ENCODE peak calls at places on chromosome 6, in four cellular contexts. V is K562, R is WTC11, Q is SK-N-SH. Y is an unnamed sample.

GRCh38 chr6:121694389-121695185 is 259.1 kb downstream of the GJA1 start:
- DNase-seq in V (no peak), R (no peak), Q (no peak), Y (no peak)

GRCh38 chr6:127641905-127642304 is 64.9 kb downstream of the C6orf58 start:
- DNase-seq in Q (peak; percentile 28), R (peak; percentile 31), V (no peak), Y (peak; percentile 52)

GRCh38 chr6:17276766-17277165 is 4.4 kb upstream of the RBM24 start:
- DNase-seq in R (no peak), Q (no peak), V (no peak), Y (no peak)

GRCh38 chr6:14454467-14454763 is 336.8 kb downstream of the CD83 start:
- DNase-seq in R (no peak), V (no peak), Q (no peak), Y (no peak)

GRCh38 chr6:74607934-74608333 is 597.9 kb downstream of the COL12A1 start:
- DNase-seq in R (no peak), Q (no peak), V (no peak), Y (no peak)

GRCh38 chr6:112443666-112444065 is 96.5 kb downstream of the RFPL4B start:
- DNase-seq in V (no peak), R (no peak), Q (peak; percentile 1), Y (no peak)

GRCh38 chr6:135362124-135362523 is 135.4 kb downstream of the AHI1 start:
- DNase-seq in R (no peak), Q (no peak), V (no peak), Y (no peak)

GRCh38 chr6:170244721-170245201 is 46.1 kb downstream of the DLL1 start:
- DNase-seq in Q (no peak), R (peak; percentile 33), V (no peak), Y (no peak)

GRCh38 chr6:134921980-134922313 is 28.0 kb downstream of the ALDH8A1 start:
- DNase-seq in V (no peak), R (no peak), Q (no peak), Y (no peak)

GRCh38 chr6:43226192-43226851 is 3.0 kb downstream of the DNPH1 start:
- DNase-seq in V (no peak), R (no peak), Q (no peak), Y (no peak)

GRCh38 chr6:138229072-138229471 is 10.8 kb upstream of the PBOV1 start:
- DNase-seq in V (no peak), Q (no peak), R (no peak), Y (no peak)

GRCh38 chr6:125022391-125022989 is 60.3 kb downstream of the RNF217 start:
- DNase-seq in Q (no peak), V (no peak), R (no peak), Y (no peak)

GRCh38 chr6:54519161-54519560 is 210.9 kb downstream of the TINAG start:
- DNase-seq in R (no peak), V (no peak), Q (no peak), Y (no peak)

GRCh38 chr6:133115960-133116359 is 125.2 kb upstream of the EYA4 start:
- DNase-seq in Q (no peak), R (no peak), V (no peak), Y (no peak)

GRCh38 chr6:44339301-44339700 is 3.1 kb upstream of the SPATS1 start:
- DNase-seq in R (no peak), Q (no peak), V (no peak), Y (no peak)

GRCh38 chr6:54307412-54308036 is 717 bp upstream of the TINAG start:
- DNase-seq in Q (no peak), V (no peak), R (no peak), Y (no peak)

GRCh38 chr6:135043854-135044253 is 10.8 kb downstream of the HBS1L start:
- DNase-seq in V (no peak), Q (no peak), R (no peak), Y (no peak)

GRCh38 chr6:133609404-133610270 is 279.3 kb upstream of the TCF21 start:
- DNase-seq in Q (no peak), V (no peak), R (no peak), Y (no peak)

GRCh38 chr6:33428219-33428890 is 8.5 kb downstream of the SYNGAP1 start:
- DNase-seq in R (no peak), V (peak; percentile 75), Q (peak; percentile 71), Y (no peak)

GRCh38 chr6:106103728-106104109 is 17.6 kb downstream of the PRDM1 start:
- DNase-seq in Q (no peak), V (no peak), R (no peak), Y (no peak)

GRCh38 chr6:5093231-5094015 is 8.3 kb downstream of the PPP1R3G start:
- DNase-seq in R (no peak), Q (no peak), V (no peak), Y (no peak)

GRCh38 chr6:70849348-70850069 is 107.4 kb downstream of the B3GAT2 start:
- DNase-seq in Q (no peak), V (no peak), R (no peak), Y (no peak)

GRCh38 chr6:84568971-84569370 is 195.4 kb downstream of the TBX18 start:
- DNase-seq in R (no peak), Q (no peak), V (no peak), Y (no peak)

GRCh38 chr6:146859795-146860495 is 261.2 kb downstream of the ADGB start:
- DNase-seq in V (no peak), R (no peak), Q (no peak), Y (no peak)

GRCh38 chr6:11324453-11325023 is 92.1 kb upstream of the NEDD9 start:
- DNase-seq in Q (no peak), R (no peak), V (no peak), Y (no peak)

GRCh38 chr6:140871911-140872310 is 1260.8 kb upstream of the GJE1 start:
- DNase-seq in Q (no peak), R (no peak), V (no peak), Y (no peak)

GRCh38 chr6:12291785-12292604 is 1.8 kb downstream of the EDN1 start:
- DNase-seq in Q (peak; percentile 34), R (peak; percentile 36), V (no peak), Y (no peak)

GRCh38 chr6:81896561-81896960 is 144.1 kb upstream of the TENT5A start:
- DNase-seq in V (no peak), Q (no peak), R (no peak), Y (no peak)

GRCh38 chr6:7108196-7108963 is 619 bp downstream of the RREB1 start:
- DNase-seq in R (peak; percentile 60), V (peak; percentile 64), Q (peak; percentile 66), Y (peak; percentile 68)

GRCh38 chr6:57421503-57421902 is 104.1 kb downstream of the PRIM2 start:
- DNase-seq in V (no peak), R (no peak), Q (no peak), Y (no peak)

GRCh38 chr6:83309344-83309743 is 116.2 kb downstream of the RWDD2A start:
- DNase-seq in V (no peak), Q (no peak), R (no peak), Y (no peak)

GRCh38 chr6:143513410-143513809 is 1.9 kb upstream of the FUCA2 start:
- DNase-seq in V (peak; percentile 40), Q (peak; percentile 23), R (peak; percentile 80), Y (peak; percentile 87)

GRCh38 chr6:122673345-122673961 is 63.2 kb downstream of the PKIB start:
- DNase-seq in R (no peak), V (no peak), Q (no peak), Y (no peak)

GRCh38 chr6:53526000-53526399 is 18.9 kb downstream of the GCLC start:
- DNase-seq in R (no peak), V (no peak), Q (no peak), Y (no peak)

GRCh38 chr6:8441452-8441851 is 6.1 kb upstream of the SLC35B3 start:
- DNase-seq in V (no peak), R (no peak), Q (no peak), Y (no peak)

GRCh38 chr6:4816904-4817303 is 40.7 kb downstream of the CDYL start:
- DNase-seq in V (no peak), R (no peak), Q (no peak), Y (no peak)

DNA sequence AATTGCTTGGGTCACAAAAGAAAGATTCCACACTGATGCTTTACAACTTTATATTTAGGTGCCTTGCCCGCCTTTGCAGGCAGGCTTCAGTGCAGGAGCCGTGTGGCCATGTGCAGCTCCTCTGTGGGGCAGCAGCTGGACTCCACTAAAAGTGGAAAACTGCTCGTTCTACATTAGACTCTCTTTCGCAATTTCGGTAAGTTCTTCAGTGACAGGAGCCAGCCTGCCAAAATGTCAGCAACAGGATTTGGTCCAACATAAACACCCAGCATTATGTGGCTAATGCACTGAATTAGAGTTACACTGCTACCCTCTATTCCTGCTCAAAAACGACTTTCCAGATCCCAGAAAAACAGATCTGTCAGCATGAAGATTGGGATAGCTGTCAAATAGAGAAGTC is 174.4 kb upstream of the KCNK16 start:
- DNase-seq in R (no peak), Q (no peak), V (no peak), Y (no peak)
- TF ChIP-seq TEAD4 in R (no peak), Q (no peak), V (no peak), Y (no peak)

GRCh38 chr6:163335671-163336545 is 78.6 kb upstream of the QKI start:
- DNase-seq in R (peak; percentile 34), V (no peak), Q (no peak), Y (no peak)
- TF ChIP-seq TEAD4 in R (no peak), V (no peak), Q (no peak), Y (no peak)

GRCh38 chr6:158057213-158057987 is 75.7 kb downstream of the SYNJ2 start:
- DNase-seq in V (no peak), R (no peak), Q (no peak), Y (no peak)
- TF ChIP-seq TEAD4 in V (no peak), R (no peak), Q (peak; percentile 56), Y (no peak)

DNA sequence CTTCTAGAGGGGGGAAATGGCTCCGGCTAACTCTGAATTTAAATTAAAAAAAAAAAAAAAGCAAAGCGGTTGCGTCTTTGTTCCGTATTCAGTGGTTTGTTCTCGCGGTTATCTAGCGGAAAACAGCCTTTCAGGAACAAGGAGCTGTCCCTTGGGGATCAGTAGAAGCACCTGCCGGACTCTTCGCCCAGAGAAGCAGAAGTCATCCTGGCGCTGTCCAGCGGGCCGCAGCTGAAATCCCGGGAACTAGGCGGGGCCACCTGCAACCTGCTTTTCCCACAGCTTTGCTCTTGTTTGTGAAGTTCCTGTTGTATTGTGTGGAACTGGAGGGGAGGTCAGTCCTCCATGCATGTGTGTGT is 43.9 kb upstream of the GJE1 start:
- DNase-seq in R (peak; percentile 84), V (no peak), Q (peak; percentile 2), Y (peak; percentile 58)
- TF ChIP-seq TEAD4 in R (peak; percentile 86), V (no peak), Q (no peak), Y (no peak)

Y was measured in H1.